ENCODE peak calls at places on chromosomes 16 and 17, in four cellular contexts. O is psoas muscle, S is neural crest cell, H is progenitor cell of endocrine pancreas. L is an unnamed sample.

GRCh38 chr17:37833237-37833859 is 88.5 kb upstream of the HNF1B start:
- DNase-seq in O (no peak), S (no peak), H (no peak), L (no peak)

GRCh38 chr17:64502809-64503208 is 3.3 kb downstream of the DDX5 start:
- DNase-seq in O (no peak), S (no peak), H (no peak), L (no peak)

GRCh38 chr17:38761612-38762011 is 9.1 kb downstream of the PSMB3 start:
- DNase-seq in H (no peak), O (no peak), S (peak; percentile 36), L (no peak)

GRCh38 chr17:46160169-46160568 is 33.1 kb downstream of the KANSL1 start:
- DNase-seq in O (peak; percentile 46), S (no peak), H (no peak), L (no peak)

GRCh38 chr17:77769215-77769614 is 189.3 kb upstream of the TNRC6C start:
- DNase-seq in S (no peak), O (no peak), H (no peak), L (no peak)

GRCh38 chr16:56384074-56384721 is 41.1 kb downstream of the AMFR start:
- DNase-seq in H (no peak), S (no peak), O (no peak), L (no peak)

GRCh38 chr16:24013733-24014645 is 178.2 kb downstream of the PRKCB start:
- DNase-seq in O (no peak), H (no peak), S (no peak), L (no peak)

GRCh38 chr17:68184816-68185436 is 62.9 kb upstream of the AMZ2 start:
- DNase-seq in O (no peak), H (no peak), S (no peak), L (no peak)

GRCh38 chr17:41486316-41486715 is 3.4 kb downstream of the KRT36 start:
- DNase-seq in H (no peak), O (no peak), S (no peak), L (no peak)

GRCh38 chr16:3638916-3639644 is 15.4 kb upstream of the DNASE1 start:
- DNase-seq in S (no peak), H (no peak), O (no peak), L (no peak)

GRCh38 chr17:33127706-33128105 is 136.1 kb downstream of the SPACA3 start:
- DNase-seq in S (no peak), O (no peak), H (no peak), L (no peak)

GRCh38 chr16:70433456-70434103 is 5.3 kb downstream of the ST3GAL2 start:
- DNase-seq in O (peak; percentile 66), H (no peak), S (no peak), L (no peak)

GRCh38 chr17:76554131-76554530 is 14.3 kb downstream of the PRCD start:
- DNase-seq in S (no peak), O (no peak), H (no peak), L (no peak)

GRCh38 chr17:1730345-1731193 is 6.1 kb downstream of the WDR81 start:
- DNase-seq in O (peak; percentile 96), S (no peak), H (no peak), L (peak; percentile 67)

GRCh38 chr17:82917656-82918345 is 78.0 kb upstream of the ZNF750 start:
- DNase-seq in S (peak; percentile 19), H (no peak), O (no peak), L (no peak)

GRCh38 chr17:27669136-27669535 is 38.1 kb downstream of the LGALS9 start:
- DNase-seq in O (no peak), H (no peak), S (no peak), L (no peak)

GRCh38 chr16:85112364-85112763 is at the start of gene CIBAR2:
- DNase-seq in O (no peak), S (peak; percentile 36), H (no peak), L (no peak)

GRCh38 chr17:48244814-48245213 is 137.2 kb downstream of the SNX11 start:
- DNase-seq in S (no peak), H (no peak), O (no peak), L (no peak)

GRCh38 chr17:71921726-71922320 is 199.0 kb upstream of the SOX9 start:
- DNase-seq in S (no peak), O (no peak), H (no peak), L (no peak)

GRCh38 chr17:35793257-35793656 is 2.2 kb downstream of the MMP28 start:
- DNase-seq in O (no peak), H (no peak), S (no peak), L (no peak)

GRCh38 chr17:43659823-43660222 is 1.9 kb downstream of the MEOX1 start:
- DNase-seq in H (no peak), O (no peak), S (no peak), L (no peak)

GRCh38 chr17:81097134-81097942 is 62.4 kb downstream of the BAIAP2 start:
- DNase-seq in O (peak; percentile 88), S (peak; percentile 77), H (peak; percentile 43), L (peak; percentile 55)

GRCh38 chr17:21542991-21543390 is 149.3 kb upstream of the KCNJ18 start:
- DNase-seq in H (no peak), S (no peak), O (no peak), L (no peak)

GRCh38 chr17:13024526-13025263 is 6.9 kb upstream of the ELAC2 start:
- DNase-seq in H (peak; percentile 69), S (peak; percentile 85), O (peak; percentile 69), L (no peak)

DNA sequence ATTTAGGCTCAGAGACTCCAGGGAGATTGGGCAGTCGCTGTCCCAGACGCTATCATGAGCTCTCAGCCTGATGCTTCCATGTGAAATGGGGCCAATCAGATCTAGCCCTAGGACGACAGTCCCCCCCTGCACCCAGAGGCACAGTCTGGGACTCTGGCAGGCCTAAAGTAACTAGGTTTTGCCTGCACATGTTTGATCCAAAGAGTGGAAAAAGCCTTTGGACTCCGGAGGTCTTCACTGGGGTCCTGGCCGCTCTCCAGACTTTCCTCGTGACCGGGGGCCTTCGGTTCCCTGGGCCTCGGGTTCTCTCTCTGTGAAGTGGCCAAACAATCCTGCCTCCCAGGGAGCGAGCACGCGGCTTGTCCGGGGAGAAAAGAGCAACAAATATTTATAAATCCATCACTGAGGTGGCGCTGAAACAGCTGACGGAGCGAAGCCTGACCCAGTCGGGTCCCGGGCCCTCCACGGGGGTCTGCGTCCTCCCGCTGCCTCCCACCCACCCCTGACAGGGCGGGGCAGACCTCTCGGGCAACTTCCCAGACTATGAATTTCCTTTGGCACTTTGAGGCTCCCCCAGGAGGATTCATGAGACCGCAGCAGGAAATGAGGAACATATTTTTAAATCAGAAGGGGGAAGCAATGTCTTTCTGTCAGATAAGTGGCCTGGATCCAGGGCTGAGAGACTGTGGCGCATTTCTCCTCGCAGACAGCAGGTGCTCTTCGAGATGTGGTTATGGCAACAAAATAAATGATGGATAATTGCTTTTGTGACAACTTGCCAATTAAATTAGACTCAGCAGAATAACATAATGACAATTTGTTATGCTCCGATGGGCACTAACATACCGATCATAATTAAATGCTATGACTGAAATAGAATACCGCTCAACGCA is 38.9 kb downstream of the MRPS23 start:
- DNase-seq in O (peak; percentile 65), H (no peak), S (no peak), L (no peak)
- TF ChIP-seq CTCF in O (no peak), H (no peak), S (no peak), L (no peak)

GRCh38 chr16:19094542-19095365 is 19.0 kb upstream of the ITPRIPL2 start:
- DNase-seq in H (no peak), S (no peak), O (no peak), L (no peak)
- TF ChIP-seq CTCF in H (no peak), S (no peak), O (no peak), L (no peak)

DNA sequence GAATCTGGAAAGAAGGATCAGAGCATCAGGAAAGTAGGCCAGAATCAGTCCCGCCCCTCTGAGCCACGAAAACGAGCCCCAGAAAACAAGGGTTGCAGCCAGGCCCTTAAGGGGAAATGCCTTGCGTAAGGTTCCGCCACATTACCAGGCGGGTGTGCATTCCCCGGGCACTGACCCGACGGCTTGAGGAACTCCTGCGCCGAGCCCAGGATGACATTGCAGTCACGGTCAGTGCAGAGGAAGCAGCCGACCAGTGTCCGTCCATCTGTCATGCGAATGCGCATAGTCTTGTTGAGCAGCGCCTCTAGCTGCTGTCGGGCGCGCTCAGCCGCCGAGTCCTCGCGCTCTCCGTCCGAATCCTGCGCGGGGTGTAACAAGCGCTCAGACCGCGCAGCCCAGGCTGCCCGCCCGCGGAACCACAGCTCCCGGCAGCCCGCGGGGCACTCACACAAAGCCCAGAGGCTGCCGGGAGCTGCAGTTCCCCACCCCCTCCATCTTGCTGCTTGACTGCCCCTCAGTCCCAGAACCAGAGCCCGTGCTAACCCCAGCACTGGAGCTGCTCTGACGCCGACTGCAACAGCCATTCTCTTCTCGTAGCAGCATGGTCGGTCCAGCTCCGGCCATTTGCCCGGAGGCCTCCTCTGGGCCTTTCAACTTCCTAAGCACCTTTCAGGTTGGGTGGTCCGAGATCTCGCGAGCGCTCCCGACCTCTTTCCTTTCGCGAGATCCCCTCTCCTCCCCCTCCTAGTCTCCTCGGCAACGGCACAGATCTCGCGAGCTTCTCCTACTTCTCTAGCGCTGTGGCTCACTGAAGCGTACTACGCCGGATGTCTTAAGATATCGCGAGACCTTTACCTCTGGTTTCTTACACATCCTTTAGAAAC is at the start of gene NAA38:
- DNase-seq in S (peak; percentile 92), H (peak; percentile 87), O (peak; percentile 98), L (peak; percentile 98)
- TF ChIP-seq CTCF in S (peak; percentile 52), H (peak; percentile 23), O (peak; percentile 43), L (peak; percentile 52)

GRCh38 chr17:67116045-67116575 is 71.8 kb downstream of the CACNG1 start:
- DNase-seq in S (no peak), O (no peak), H (no peak), L (no peak)
- TF ChIP-seq CTCF in S (peak; percentile 25), O (no peak), H (no peak), L (no peak)

DNA sequence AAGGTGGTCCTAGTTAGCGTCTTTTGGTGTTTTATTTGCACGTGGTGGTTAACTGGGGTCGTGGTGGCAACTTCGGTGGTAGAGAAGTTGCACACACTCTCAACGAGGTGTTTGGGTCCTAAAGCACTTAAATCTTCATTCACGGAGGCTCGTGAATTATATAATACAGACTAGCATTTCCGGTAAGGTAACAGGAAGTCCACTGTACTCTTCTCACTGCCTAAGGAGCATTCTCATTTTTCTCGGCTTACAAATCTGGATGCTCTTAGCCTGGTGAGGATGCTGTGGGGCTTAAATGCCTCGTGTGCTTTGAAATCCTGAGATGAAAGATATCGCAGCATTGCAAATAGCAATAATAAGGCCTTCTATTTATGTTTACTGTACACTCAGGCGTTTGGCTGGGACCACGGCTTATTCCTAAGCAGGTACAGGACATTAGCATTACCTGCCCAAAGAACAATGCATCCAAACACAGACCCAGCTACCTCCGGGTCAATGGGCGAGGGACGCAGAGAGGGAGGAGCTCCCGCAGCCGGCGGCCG is 974 bp downstream of the DNAJA2 start:
- DNase-seq in H (no peak), O (no peak), S (no peak), L (no peak)
- TF ChIP-seq CTCF in H (no peak), O (no peak), S (no peak), L (no peak)